ENCODE peak calls at places on chromosomes 3 and 15, in four cellular contexts. One of them, this sample, is unnamed. For H3K9me1, the result is how much of the 10 kb centered on the place peaks cover.

GRCh38 chr3:57076422-57076951 is 16.0 kb downstream of the SPATA12 start:
- DNase-seq in IMR-90: no peak
- DNase-seq in endothelial cell of umbilical vein: no peak
- DNase-seq in K562: no peak
- DNase-seq in this sample: no peak

GRCh38 chr15:96303503-96304054 is 26.9 kb upstream of the NR2F2 start:
- DNase-seq in IMR-90: no peak
- DNase-seq in endothelial cell of umbilical vein: no peak
- DNase-seq in K562: no peak
- DNase-seq in this sample: no peak

GRCh38 chr3:623914-624545 is 427.5 kb downstream of the CHL1 start:
- DNase-seq in IMR-90: no peak
- DNase-seq in endothelial cell of umbilical vein: no peak
- DNase-seq in K562: no peak
- DNase-seq in this sample: no peak

GRCh38 chr3:120382941-120383447 is 33.8 kb upstream of the LRRC58 start:
- DNase-seq in IMR-90: no peak
- DNase-seq in endothelial cell of umbilical vein: no peak
- DNase-seq in K562: no peak
- DNase-seq in this sample: no peak

GRCh38 chr15:100520132-100520921 is 8.4 kb downstream of the CERS3 start:
- DNase-seq in IMR-90: no peak
- DNase-seq in endothelial cell of umbilical vein: no peak
- DNase-seq in K562: no peak
- DNase-seq in this sample: no peak

GRCh38 chr3:150106752-150107428 is 136.2 kb upstream of the PFN2 start:
- DNase-seq in IMR-90: peak
- DNase-seq in endothelial cell of umbilical vein: no peak
- DNase-seq in K562: no peak
- DNase-seq in this sample: no peak

GRCh38 chr3:119639494-119640350 is 20.7 kb downstream of the POPDC2 start:
- DNase-seq in IMR-90: no peak
- DNase-seq in endothelial cell of umbilical vein: no peak
- DNase-seq in K562: no peak
- DNase-seq in this sample: no peak

GRCh38 chr3:150296966-150297365 is 111.1 kb upstream of the TSC22D2 start:
- DNase-seq in IMR-90: no peak
- DNase-seq in endothelial cell of umbilical vein: no peak
- DNase-seq in K562: no peak
- DNase-seq in this sample: no peak

GRCh38 chr15:53212785-53213184 is 422.6 kb upstream of the ONECUT1 start:
- DNase-seq in IMR-90: no peak
- DNase-seq in endothelial cell of umbilical vein: no peak
- DNase-seq in K562: no peak
- DNase-seq in this sample: no peak

GRCh38 chr3:67692621-67693020 is 38.2 kb upstream of the SUCLG2 start:
- DNase-seq in IMR-90: no peak
- DNase-seq in endothelial cell of umbilical vein: no peak
- DNase-seq in K562: no peak
- DNase-seq in this sample: no peak

GRCh38 chr3:48184299-48184698 is 3.9 kb downstream of the CDC25A start:
- DNase-seq in IMR-90: no peak
- DNase-seq in endothelial cell of umbilical vein: no peak
- DNase-seq in K562: no peak
- DNase-seq in this sample: no peak
- H3K9me1 ChIP-seq in IMR-90: under half
- H3K9me1 ChIP-seq in endothelial cell of umbilical vein: under half
- H3K9me1 ChIP-seq in K562: under half
- H3K9me1 ChIP-seq in this sample: under half

GRCh38 chr15:97791824-97792792 is 168.4 kb upstream of the ARRDC4 start:
- DNase-seq in IMR-90: no peak
- DNase-seq in endothelial cell of umbilical vein: no peak
- DNase-seq in K562: no peak
- DNase-seq in this sample: no peak
- H2AFZ ChIP-seq in IMR-90: no peak
- H2AFZ ChIP-seq in endothelial cell of umbilical vein: no peak
- H2AFZ ChIP-seq in K562: no peak
- H2AFZ ChIP-seq in this sample: peak

DNA sequence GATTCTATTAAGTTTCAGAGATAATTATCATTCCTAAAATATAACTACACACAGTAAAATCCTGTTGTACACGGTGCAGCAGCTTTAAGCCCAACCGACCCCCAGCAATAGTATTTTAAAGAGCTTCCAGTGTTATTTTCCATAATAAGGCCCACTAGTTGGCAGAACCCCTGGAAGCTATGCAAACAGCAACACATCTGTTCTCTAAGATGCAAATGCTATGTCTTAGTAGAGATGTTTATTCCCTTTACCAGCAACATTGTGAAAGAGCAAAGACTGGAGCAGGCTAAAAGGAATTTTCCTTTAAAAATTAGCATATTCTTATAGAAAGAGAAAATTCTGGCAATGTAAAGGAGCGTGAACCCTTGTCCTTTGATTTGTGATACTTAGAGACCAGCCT is 819.7 kb upstream of the ALCAM start:
- DNase-seq in IMR-90: no peak
- DNase-seq in endothelial cell of umbilical vein: no peak
- DNase-seq in K562: no peak
- DNase-seq in this sample: no peak
- H3K9me1 ChIP-seq in IMR-90: under half
- H3K9me1 ChIP-seq in endothelial cell of umbilical vein: under half
- H3K9me1 ChIP-seq in K562: under half
- H3K9me1 ChIP-seq in this sample: under half

GRCh38 chr15:70251246-70251990 is 153.7 kb upstream of the TLE3 start:
- DNase-seq in IMR-90: no peak
- DNase-seq in endothelial cell of umbilical vein: no peak
- DNase-seq in K562: no peak
- DNase-seq in this sample: no peak
- H2AFZ ChIP-seq in IMR-90: no peak
- H2AFZ ChIP-seq in endothelial cell of umbilical vein: no peak
- H2AFZ ChIP-seq in K562: no peak
- H2AFZ ChIP-seq in this sample: no peak

GRCh38 chr15:50353251-50353998 is 1.6 kb downstream of the GABPB1 start:
- DNase-seq in IMR-90: peak
- DNase-seq in endothelial cell of umbilical vein: peak
- DNase-seq in K562: peak
- DNase-seq in this sample: peak

GRCh38 chr15:50355980-50356379 is 982 bp upstream of the GABPB1 start:
- DNase-seq in IMR-90: no peak
- DNase-seq in endothelial cell of umbilical vein: no peak
- DNase-seq in K562: no peak
- DNase-seq in this sample: no peak

GRCh38 chr15:50355612-50355905 is 561 bp upstream of the GABPB1 start:
- DNase-seq in IMR-90: no peak
- DNase-seq in endothelial cell of umbilical vein: no peak
- DNase-seq in K562: no peak
- DNase-seq in this sample: no peak

GRCh38 chr15:50353999-50354837 is 780 bp downstream of the GABPB1 start:
- DNase-seq in IMR-90: peak
- DNase-seq in endothelial cell of umbilical vein: peak
- DNase-seq in K562: peak
- DNase-seq in this sample: peak

DNA sequence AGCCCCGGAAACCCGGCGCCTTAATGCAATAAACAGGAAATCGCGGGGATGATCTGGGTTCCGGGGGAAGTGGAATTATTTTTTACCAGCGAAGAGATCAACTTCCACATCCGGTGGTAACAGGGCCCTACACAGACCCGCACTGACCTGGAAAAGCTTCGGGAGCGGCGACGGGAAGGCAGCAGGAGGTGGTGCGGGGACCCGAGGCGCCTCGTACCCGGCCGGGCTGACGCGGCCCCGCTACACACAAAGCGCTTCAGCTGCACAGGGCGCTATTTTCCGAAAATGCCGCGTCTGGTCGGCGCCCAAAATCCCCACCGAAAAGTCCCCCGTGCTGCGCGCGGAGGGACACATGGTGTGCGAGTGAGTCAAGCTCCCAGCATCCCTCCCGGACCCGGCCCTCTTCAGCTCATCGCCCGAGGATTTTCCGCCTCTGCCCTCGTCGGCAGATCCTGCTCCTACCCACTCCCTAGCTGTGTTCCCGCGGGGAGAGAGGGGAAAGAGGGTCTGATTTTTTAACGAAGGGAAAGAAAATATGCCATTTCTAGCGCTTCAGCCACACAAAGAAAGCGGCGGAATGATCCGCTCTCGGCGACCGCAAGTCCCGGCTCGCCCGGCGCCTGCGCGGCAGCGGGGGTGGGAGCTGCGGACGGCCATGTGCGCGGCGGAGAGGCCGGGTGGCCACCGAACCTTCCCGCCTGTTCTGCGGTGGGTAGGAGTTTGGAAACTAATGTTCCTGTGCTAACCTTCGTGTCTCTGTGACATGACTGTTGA is at the start of gene GABPB1:
- DNase-seq in IMR-90: peak
- DNase-seq in endothelial cell of umbilical vein: peak
- DNase-seq in K562: peak
- DNase-seq in this sample: peak
- H3K9me1 ChIP-seq in IMR-90: under half
- H3K9me1 ChIP-seq in endothelial cell of umbilical vein: under half
- H3K9me1 ChIP-seq in K562: under half
- H3K9me1 ChIP-seq in this sample: under half

This sample was measured in keratinocyte.